ENCODE peak calls at places on chromosomes 5 and 9, in six cellular contexts. One of them, this sample, is unnamed.

GRCh38 chr5:6475626-6476312 is 27.1 kb downstream of the UBE2QL1 start:
- DNase-seq in H1: peak; percentile 44
- DNase-seq in SK-N-SH: no peak
- DNase-seq in K562: peak; percentile 46
- DNase-seq in HCT116: no peak
- DNase-seq in HepG2: no peak
- DNase-seq in this sample: no peak

GRCh38 chr5:4089087-4089486 is 493.5 kb downstream of the IRX1 start:
- DNase-seq in HepG2: no peak
- DNase-seq in H1: no peak
- DNase-seq in SK-N-SH: no peak
- DNase-seq in HCT116: no peak
- DNase-seq in K562: no peak
- DNase-seq in this sample: no peak

GRCh38 chr9:127913682-127914081 is 3.2 kb downstream of the ST6GALNAC4 start:
- DNase-seq in HCT116: no peak
- DNase-seq in K562: no peak
- DNase-seq in H1: no peak
- DNase-seq in HepG2: no peak
- DNase-seq in SK-N-SH: no peak
- DNase-seq in this sample: no peak

GRCh38 chr5:128535225-128535624 is 2.8 kb downstream of the FBN2 start:
- DNase-seq in HepG2: no peak
- DNase-seq in HCT116: no peak
- DNase-seq in K562: no peak
- DNase-seq in SK-N-SH: no peak
- DNase-seq in H1: no peak
- DNase-seq in this sample: no peak

GRCh38 chr5:154355141-154355611 is 90.6 kb upstream of the SAP30L start:
- DNase-seq in HepG2: peak; percentile 58
- DNase-seq in K562: peak; percentile 24
- DNase-seq in H1: no peak
- DNase-seq in SK-N-SH: peak; percentile 29
- DNase-seq in HCT116: no peak
- DNase-seq in this sample: no peak

GRCh38 chr5:149240354-149240998 is 31.2 kb upstream of the AFAP1L1 start:
- DNase-seq in HCT116: no peak
- DNase-seq in HepG2: no peak
- DNase-seq in K562: no peak
- DNase-seq in H1: no peak
- DNase-seq in SK-N-SH: no peak
- DNase-seq in this sample: no peak

GRCh38 chr5:34541067-34541466 is 115.1 kb upstream of the RAI14 start:
- DNase-seq in SK-N-SH: no peak
- DNase-seq in H1: no peak
- DNase-seq in K562: no peak
- DNase-seq in HCT116: no peak
- DNase-seq in HepG2: no peak
- DNase-seq in this sample: no peak

GRCh38 chr5:10457682-10458574 is 16.2 kb downstream of the ROPN1L start:
- DNase-seq in K562: no peak
- DNase-seq in HCT116: no peak
- DNase-seq in SK-N-SH: peak; percentile 39
- DNase-seq in H1: no peak
- DNase-seq in HepG2: no peak
- DNase-seq in this sample: no peak

GRCh38 chr5:43227655-43228054 is 35.6 kb downstream of the NIM1K start:
- DNase-seq in SK-N-SH: peak; percentile 52
- DNase-seq in HepG2: peak; percentile 46
- DNase-seq in H1: no peak
- DNase-seq in HCT116: peak; percentile 47
- DNase-seq in K562: peak; percentile 41
- DNase-seq in this sample: no peak
- TF ChIP-seq YY1 in SK-N-SH: no peak
- TF ChIP-seq YY1 in HepG2: no peak
- TF ChIP-seq YY1 in H1: no peak
- TF ChIP-seq YY1 in HCT116: no peak
- TF ChIP-seq YY1 in K562: no peak
- TF ChIP-seq YY1 in this sample: no peak

GRCh38 chr9:8871796-8872470 is 1072.4 kb upstream of the DMAC1 start:
- DNase-seq in HepG2: no peak
- DNase-seq in SK-N-SH: no peak
- DNase-seq in H1: no peak
- DNase-seq in HCT116: no peak
- DNase-seq in K562: no peak
- DNase-seq in this sample: no peak

GRCh38 chr9:8871396-8871795 is 1071.8 kb upstream of the DMAC1 start:
- DNase-seq in SK-N-SH: no peak
- DNase-seq in H1: no peak
- DNase-seq in HCT116: no peak
- DNase-seq in HepG2: no peak
- DNase-seq in K562: no peak
- DNase-seq in this sample: no peak

GRCh38 chr9:8876303-8876702 is 1076.7 kb upstream of the DMAC1 start:
- DNase-seq in HCT116: no peak
- DNase-seq in HepG2: no peak
- DNase-seq in H1: no peak
- DNase-seq in K562: no peak
- DNase-seq in SK-N-SH: no peak
- DNase-seq in this sample: no peak

GRCh38 chr9:8872802-8873201 is 1073.2 kb upstream of the DMAC1 start:
- DNase-seq in HepG2: no peak
- DNase-seq in HCT116: no peak
- DNase-seq in K562: no peak
- DNase-seq in H1: no peak
- DNase-seq in SK-N-SH: no peak
- DNase-seq in this sample: no peak

DNA sequence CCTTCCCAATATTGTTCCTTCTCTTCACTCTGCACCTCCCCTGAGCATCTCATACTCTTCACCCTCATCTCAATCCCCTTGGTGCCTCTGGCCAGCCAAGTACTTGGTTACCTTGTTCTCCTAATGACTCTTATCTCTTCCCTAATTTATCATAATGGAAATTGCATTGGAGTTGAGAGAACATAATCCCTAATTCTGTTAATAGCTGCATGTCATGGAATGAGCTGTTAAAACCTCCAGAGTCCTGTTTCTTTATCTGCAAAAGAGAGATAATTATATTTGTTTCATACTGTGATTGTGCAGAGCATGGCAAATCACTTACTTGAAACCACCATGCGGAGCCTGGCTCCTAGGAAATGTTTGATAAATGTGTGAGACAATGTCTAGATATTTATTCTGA is 1074.9 kb upstream of the DMAC1 start:
- DNase-seq in SK-N-SH: peak; percentile 16
- DNase-seq in H1: no peak
- DNase-seq in K562: no peak
- DNase-seq in HCT116: no peak
- DNase-seq in HepG2: no peak
- DNase-seq in this sample: no peak
- TF ChIP-seq YY1 in SK-N-SH: no peak
- TF ChIP-seq YY1 in H1: no peak
- TF ChIP-seq YY1 in K562: no peak
- TF ChIP-seq YY1 in HCT116: no peak
- TF ChIP-seq YY1 in HepG2: no peak
- TF ChIP-seq YY1 in this sample: no peak

GRCh38 chr9:91897201-91897600 is 52.8 kb downstream of the ROR2 start:
- DNase-seq in K562: no peak
- DNase-seq in SK-N-SH: no peak
- DNase-seq in HCT116: no peak
- DNase-seq in H1: no peak
- DNase-seq in HepG2: no peak
- DNase-seq in this sample: no peak

GRCh38 chr9:91899611-91900010 is 50.4 kb downstream of the ROR2 start:
- DNase-seq in HCT116: no peak
- DNase-seq in H1: no peak
- DNase-seq in HepG2: no peak
- DNase-seq in K562: no peak
- DNase-seq in SK-N-SH: no peak
- DNase-seq in this sample: no peak

GRCh38 chr9:91898451-91899433 is 51.3 kb downstream of the ROR2 start:
- DNase-seq in HCT116: no peak
- DNase-seq in HepG2: peak; percentile 9
- DNase-seq in H1: no peak
- DNase-seq in SK-N-SH: peak; percentile 68
- DNase-seq in K562: peak; percentile 78
- DNase-seq in this sample: no peak

GRCh38 chr9:91902465-91903125 is 47.4 kb downstream of the ROR2 start:
- DNase-seq in H1: no peak
- DNase-seq in K562: no peak
- DNase-seq in HCT116: no peak
- DNase-seq in HepG2: no peak
- DNase-seq in SK-N-SH: no peak
- DNase-seq in this sample: no peak

DNA sequence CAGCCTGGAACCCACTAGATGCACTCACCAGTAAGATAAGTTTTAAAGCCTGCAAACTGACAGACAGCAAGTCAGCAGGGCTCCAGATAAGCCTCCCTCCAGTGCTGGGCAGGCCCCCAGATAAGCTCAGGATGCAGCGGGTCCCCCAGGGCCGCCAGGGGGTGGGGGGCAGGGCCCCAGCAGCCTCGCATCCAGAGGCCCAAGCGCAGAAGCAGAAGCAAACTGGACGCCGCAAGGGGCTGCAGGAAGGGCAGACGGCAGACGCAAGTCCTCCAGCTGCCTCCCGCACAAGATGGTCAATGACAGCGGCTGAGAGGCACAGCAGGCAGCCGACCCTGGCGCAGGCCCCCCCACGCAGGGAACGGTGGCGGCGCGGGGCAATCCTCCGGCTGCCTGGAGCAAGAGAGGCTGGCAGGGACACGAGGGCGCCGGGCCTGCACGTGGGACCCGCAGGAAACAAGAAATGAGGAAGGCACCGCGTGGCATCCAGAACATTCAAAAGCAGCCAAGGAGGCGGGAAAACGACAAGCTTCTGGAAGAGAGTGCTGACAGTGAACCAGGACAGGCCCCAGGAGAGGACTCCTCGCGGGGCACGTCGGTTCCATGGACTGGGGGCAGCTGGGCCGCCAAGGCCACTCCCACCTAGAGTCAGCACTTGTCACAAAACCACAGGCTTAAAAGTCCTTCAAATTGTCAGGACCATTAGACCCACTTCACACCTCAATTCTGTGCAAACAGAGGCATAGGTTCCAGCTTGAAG is 49.8 kb downstream of the ROR2 start:
- DNase-seq in SK-N-SH: peak; percentile 86
- DNase-seq in HepG2: no peak
- DNase-seq in K562: peak; percentile 81
- DNase-seq in HCT116: no peak
- DNase-seq in H1: no peak
- DNase-seq in this sample: no peak
- TF ChIP-seq YY1 in SK-N-SH: no peak
- TF ChIP-seq YY1 in HepG2: no peak
- TF ChIP-seq YY1 in K562: peak; percentile 29
- TF ChIP-seq YY1 in HCT116: no peak
- TF ChIP-seq YY1 in H1: no peak
- TF ChIP-seq YY1 in this sample: no peak

GRCh38 chr5:92641031-92641962 is 939.7 kb downstream of the NR2F1-AS1 start:
- DNase-seq in H1: no peak
- DNase-seq in SK-N-SH: peak; percentile 50
- DNase-seq in K562: no peak
- DNase-seq in HCT116: peak; percentile 52
- DNase-seq in HepG2: peak; percentile 79
- DNase-seq in this sample: no peak
- TF ChIP-seq YY1 in H1: no peak
- TF ChIP-seq YY1 in SK-N-SH: no peak
- TF ChIP-seq YY1 in K562: no peak
- TF ChIP-seq YY1 in HCT116: no peak
- TF ChIP-seq YY1 in HepG2: no peak
- TF ChIP-seq YY1 in this sample: no peak

GRCh38 chr9:29945012-29945411 is 2371.7 kb upstream of the C9orf72 start:
- DNase-seq in K562: no peak
- DNase-seq in HepG2: no peak
- DNase-seq in HCT116: no peak
- DNase-seq in H1: no peak
- DNase-seq in SK-N-SH: no peak
- DNase-seq in this sample: no peak

DNA sequence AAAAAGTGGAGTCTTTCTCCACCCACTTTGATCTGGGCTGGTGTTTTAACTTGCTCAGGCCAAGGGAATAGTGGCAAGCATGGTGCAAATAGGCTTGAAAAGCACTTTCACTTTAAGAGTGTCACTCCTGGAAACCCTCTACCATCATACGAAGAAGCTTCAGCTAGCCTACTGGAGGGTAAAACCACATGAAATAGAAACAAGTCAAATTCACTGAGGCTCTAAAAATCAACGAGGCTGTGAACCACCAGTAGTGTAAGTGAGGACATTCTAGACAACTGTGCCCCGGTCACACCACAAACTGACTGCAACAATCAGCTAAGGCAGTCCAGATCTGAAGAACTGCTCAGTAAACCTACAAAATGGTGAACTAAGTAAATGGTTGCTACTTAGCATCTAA is 2366.3 kb upstream of the C9orf72 start:
- DNase-seq in SK-N-SH: no peak
- DNase-seq in K562: no peak
- DNase-seq in H1: no peak
- DNase-seq in HepG2: no peak
- DNase-seq in HCT116: no peak
- DNase-seq in this sample: no peak
- TF ChIP-seq YY1 in SK-N-SH: no peak
- TF ChIP-seq YY1 in K562: no peak
- TF ChIP-seq YY1 in H1: no peak
- TF ChIP-seq YY1 in HepG2: no peak
- TF ChIP-seq YY1 in HCT116: no peak
- TF ChIP-seq YY1 in this sample: no peak

GRCh38 chr9:114097613-114098020 is 1.5 kb downstream of the KIF12 start:
- DNase-seq in K562: no peak
- DNase-seq in HCT116: no peak
- DNase-seq in H1: no peak
- DNase-seq in HepG2: no peak
- DNase-seq in SK-N-SH: peak; percentile 56
- DNase-seq in this sample: no peak
- TF ChIP-seq YY1 in K562: no peak
- TF ChIP-seq YY1 in HCT116: no peak
- TF ChIP-seq YY1 in H1: no peak
- TF ChIP-seq YY1 in HepG2: no peak
- TF ChIP-seq YY1 in SK-N-SH: no peak
- TF ChIP-seq YY1 in this sample: no peak

GRCh38 chr5:132275367-132276220 is 18.1 kb downstream of the PDLIM4 start:
- DNase-seq in HCT116: no peak
- DNase-seq in K562: no peak
- DNase-seq in HepG2: no peak
- DNase-seq in SK-N-SH: no peak
- DNase-seq in H1: no peak
- DNase-seq in this sample: no peak
- TF ChIP-seq YY1 in HCT116: no peak
- TF ChIP-seq YY1 in K562: no peak
- TF ChIP-seq YY1 in HepG2: no peak
- TF ChIP-seq YY1 in SK-N-SH: no peak
- TF ChIP-seq YY1 in H1: no peak
- TF ChIP-seq YY1 in this sample: no peak

GRCh38 chr9:135955981-135956797 is 5.0 kb downstream of the UBAC1 start:
- DNase-seq in SK-N-SH: no peak
- DNase-seq in K562: no peak
- DNase-seq in HepG2: no peak
- DNase-seq in H1: no peak
- DNase-seq in HCT116: no peak
- DNase-seq in this sample: no peak
- TF ChIP-seq YY1 in SK-N-SH: no peak
- TF ChIP-seq YY1 in K562: peak; percentile 70
- TF ChIP-seq YY1 in HepG2: no peak
- TF ChIP-seq YY1 in H1: no peak
- TF ChIP-seq YY1 in HCT116: no peak
- TF ChIP-seq YY1 in this sample: no peak

GRCh38 chr9:137744632-137745183 is 125.9 kb downstream of the EHMT1 start:
- DNase-seq in K562: no peak
- DNase-seq in H1: no peak
- DNase-seq in SK-N-SH: no peak
- DNase-seq in HCT116: no peak
- DNase-seq in HepG2: no peak
- DNase-seq in this sample: peak; percentile 77
- TF ChIP-seq YY1 in K562: no peak
- TF ChIP-seq YY1 in H1: no peak
- TF ChIP-seq YY1 in SK-N-SH: no peak
- TF ChIP-seq YY1 in HCT116: no peak
- TF ChIP-seq YY1 in HepG2: no peak
- TF ChIP-seq YY1 in this sample: no peak